ENCODE peak calls at places on chromosome X, in seven cellular contexts. One of them, this sample, is unnamed.

GRCh38 chrX:45261005-45261404 is 60.3 kb upstream of the DIPK2B start:
- DNase-seq in aorta: no peak
- DNase-seq in astrocyte of the spinal cord: no peak
- DNase-seq in Caki2: no peak
- DNase-seq in ovary: no peak
- DNase-seq in heart left ventricle: no peak
- DNase-seq in T1000: no peak
- DNase-seq in this sample: no peak

GRCh38 chrX:110155759-110156158 is 152.8 kb downstream of the TMEM164 start:
- DNase-seq in aorta: no peak
- DNase-seq in astrocyte of the spinal cord: no peak
- DNase-seq in Caki2: no peak
- DNase-seq in ovary: no peak
- DNase-seq in heart left ventricle: no peak
- DNase-seq in T1000: no peak
- DNase-seq in this sample: no peak

GRCh38 chrX:19514791-19515614 is at the start of gene MAP3K15:
- DNase-seq in aorta: no peak
- DNase-seq in astrocyte of the spinal cord: no peak
- DNase-seq in Caki2: peak
- DNase-seq in ovary: peak
- DNase-seq in heart left ventricle: no peak
- DNase-seq in T1000: no peak
- DNase-seq in this sample: peak

GRCh38 chrX:153984351-153985178 is 12.0 kb downstream of the TMEM187 start:
- DNase-seq in aorta: no peak
- DNase-seq in astrocyte of the spinal cord: no peak
- DNase-seq in Caki2: no peak
- DNase-seq in ovary: no peak
- DNase-seq in heart left ventricle: no peak
- DNase-seq in T1000: no peak
- DNase-seq in this sample: no peak

GRCh38 chrX:131671714-131672113 is 127.8 kb downstream of the OR13H1 start:
- DNase-seq in aorta: no peak
- DNase-seq in astrocyte of the spinal cord: no peak
- DNase-seq in Caki2: no peak
- DNase-seq in ovary: peak
- DNase-seq in heart left ventricle: peak
- DNase-seq in T1000: no peak
- DNase-seq in this sample: no peak

GRCh38 chrX:122866527-122866926 is 317.6 kb upstream of the GRIA3 start:
- DNase-seq in aorta: no peak
- DNase-seq in astrocyte of the spinal cord: peak
- DNase-seq in Caki2: peak
- DNase-seq in ovary: no peak
- DNase-seq in heart left ventricle: no peak
- DNase-seq in T1000: no peak
- DNase-seq in this sample: no peak

GRCh38 chrX:109886122-109886761 is 116.7 kb upstream of the TMEM164 start:
- DNase-seq in aorta: no peak
- DNase-seq in astrocyte of the spinal cord: peak
- DNase-seq in Caki2: peak
- DNase-seq in ovary: no peak
- DNase-seq in heart left ventricle: no peak
- DNase-seq in T1000: no peak
- DNase-seq in this sample: peak

GRCh38 chrX:31590581-31591113 is 518.8 kb upstream of the FTHL17 start:
- DNase-seq in aorta: no peak
- DNase-seq in astrocyte of the spinal cord: peak
- DNase-seq in Caki2: peak
- DNase-seq in ovary: no peak
- DNase-seq in heart left ventricle: no peak
- DNase-seq in T1000: no peak
- DNase-seq in this sample: peak

GRCh38 chrX:115582871-115583729 is 22.1 kb downstream of the PLS3 start:
- DNase-seq in aorta: no peak
- DNase-seq in astrocyte of the spinal cord: no peak
- DNase-seq in Caki2: no peak
- DNase-seq in ovary: no peak
- DNase-seq in heart left ventricle: no peak
- DNase-seq in T1000: no peak
- DNase-seq in this sample: no peak

GRCh38 chrX:150352114-150352513 is 11.0 kb upstream of the MAMLD1 start:
- DNase-seq in aorta: no peak
- DNase-seq in astrocyte of the spinal cord: no peak
- DNase-seq in Caki2: no peak
- DNase-seq in ovary: no peak
- DNase-seq in heart left ventricle: no peak
- DNase-seq in T1000: peak
- DNase-seq in this sample: peak

GRCh38 chrX:23394421-23394820 is 59.8 kb downstream of the PTCHD1 start:
- DNase-seq in aorta: no peak
- DNase-seq in astrocyte of the spinal cord: peak
- DNase-seq in Caki2: no peak
- DNase-seq in ovary: no peak
- DNase-seq in heart left ventricle: no peak
- DNase-seq in T1000: no peak
- DNase-seq in this sample: no peak

GRCh38 chrX:133482345-133483041 is 67.2 kb upstream of the GPC4 start:
- DNase-seq in aorta: no peak
- DNase-seq in astrocyte of the spinal cord: peak
- DNase-seq in Caki2: no peak
- DNase-seq in ovary: no peak
- DNase-seq in heart left ventricle: no peak
- DNase-seq in T1000: no peak
- DNase-seq in this sample: no peak

GRCh38 chrX:12997898-12998687 is 23.2 kb downstream of the TMSB4X start:
- DNase-seq in aorta: no peak
- DNase-seq in astrocyte of the spinal cord: no peak
- DNase-seq in Caki2: no peak
- DNase-seq in ovary: no peak
- DNase-seq in heart left ventricle: no peak
- DNase-seq in T1000: no peak
- DNase-seq in this sample: no peak

GRCh38 chrX:13131511-13132137 is 87.2 kb upstream of the FAM9C start:
- DNase-seq in aorta: no peak
- DNase-seq in astrocyte of the spinal cord: no peak
- DNase-seq in Caki2: no peak
- DNase-seq in ovary: no peak
- DNase-seq in heart left ventricle: no peak
- DNase-seq in T1000: no peak
- DNase-seq in this sample: peak

GRCh38 chrX:30513284-30513683 is 64.3 kb downstream of the TASL start:
- DNase-seq in aorta: no peak
- DNase-seq in astrocyte of the spinal cord: no peak
- DNase-seq in Caki2: no peak
- DNase-seq in ovary: no peak
- DNase-seq in heart left ventricle: no peak
- DNase-seq in T1000: no peak
- DNase-seq in this sample: peak

GRCh38 chrX:30830544-30830943 is 58.5 kb downstream of the TAB3 start:
- DNase-seq in aorta: no peak
- DNase-seq in astrocyte of the spinal cord: no peak
- DNase-seq in Caki2: no peak
- DNase-seq in ovary: no peak
- DNase-seq in heart left ventricle: no peak
- DNase-seq in T1000: no peak
- DNase-seq in this sample: no peak

GRCh38 chrX:136711147-136711546 is 63.2 kb downstream of the CD40LG start:
- DNase-seq in aorta: no peak
- DNase-seq in astrocyte of the spinal cord: peak
- DNase-seq in Caki2: peak
- DNase-seq in ovary: peak
- DNase-seq in heart left ventricle: peak
- DNase-seq in T1000: peak
- DNase-seq in this sample: peak

GRCh38 chrX:49838374-49838773 is 9.3 kb downstream of the PAGE4 start:
- DNase-seq in aorta: no peak
- DNase-seq in astrocyte of the spinal cord: peak
- DNase-seq in Caki2: peak
- DNase-seq in ovary: no peak
- DNase-seq in heart left ventricle: no peak
- DNase-seq in T1000: no peak
- DNase-seq in this sample: peak

GRCh38 chrX:155148724-155149537 is 67.3 kb upstream of the VBP1 start:
- DNase-seq in aorta: no peak
- DNase-seq in astrocyte of the spinal cord: peak
- DNase-seq in Caki2: peak
- DNase-seq in ovary: no peak
- DNase-seq in heart left ventricle: no peak
- DNase-seq in T1000: no peak
- DNase-seq in this sample: peak

GRCh38 chrX:118807151-118808017 is 16.2 kb upstream of the ZCCHC12 start:
- DNase-seq in aorta: no peak
- DNase-seq in astrocyte of the spinal cord: peak
- DNase-seq in Caki2: peak
- DNase-seq in ovary: peak
- DNase-seq in heart left ventricle: peak
- DNase-seq in T1000: peak
- DNase-seq in this sample: peak

GRCh38 chrX:138710311-138710791 is 1.2 kb downstream of the FGF13 start:
- DNase-seq in aorta: peak
- DNase-seq in astrocyte of the spinal cord: no peak
- DNase-seq in Caki2: no peak
- DNase-seq in ovary: peak
- DNase-seq in heart left ventricle: peak
- DNase-seq in T1000: no peak
- DNase-seq in this sample: no peak

GRCh38 chrX:117743469-117744251 is 372.9 kb downstream of the KLHL13 start:
- DNase-seq in aorta: no peak
- DNase-seq in astrocyte of the spinal cord: no peak
- DNase-seq in Caki2: peak
- DNase-seq in ovary: no peak
- DNase-seq in heart left ventricle: no peak
- DNase-seq in T1000: no peak
- DNase-seq in this sample: no peak

GRCh38 chrX:47080915-47081236 is 2.6 kb downstream of the RGN start:
- DNase-seq in aorta: no peak
- DNase-seq in astrocyte of the spinal cord: no peak
- DNase-seq in Caki2: no peak
- DNase-seq in ovary: no peak
- DNase-seq in heart left ventricle: no peak
- DNase-seq in T1000: no peak
- DNase-seq in this sample: no peak

GRCh38 chrX:119669424-119670037 is 23.4 kb downstream of the SEPTIN6 start:
- DNase-seq in aorta: no peak
- DNase-seq in astrocyte of the spinal cord: peak
- DNase-seq in Caki2: no peak
- DNase-seq in ovary: no peak
- DNase-seq in heart left ventricle: peak
- DNase-seq in T1000: no peak
- DNase-seq in this sample: no peak

GRCh38 chrX:104039689-104040505 is at the start of gene H2BW2:
- DNase-seq in aorta: no peak
- DNase-seq in astrocyte of the spinal cord: no peak
- DNase-seq in Caki2: no peak
- DNase-seq in ovary: no peak
- DNase-seq in heart left ventricle: no peak
- DNase-seq in T1000: no peak
- DNase-seq in this sample: no peak

GRCh38 chrX:131987252-131987651 is 35.9 kb upstream of the STK26 start:
- DNase-seq in aorta: no peak
- DNase-seq in astrocyte of the spinal cord: no peak
- DNase-seq in Caki2: no peak
- DNase-seq in ovary: no peak
- DNase-seq in heart left ventricle: no peak
- DNase-seq in T1000: no peak
- DNase-seq in this sample: no peak

GRCh38 chrX:135000516-135000915 is 9.7 kb downstream of the SMIM10 start:
- DNase-seq in aorta: no peak
- DNase-seq in astrocyte of the spinal cord: no peak
- DNase-seq in Caki2: no peak
- DNase-seq in ovary: no peak
- DNase-seq in heart left ventricle: no peak
- DNase-seq in T1000: no peak
- DNase-seq in this sample: no peak

GRCh38 chrX:112391313-112391712 is 288.4 kb downstream of the LHFPL1 start:
- DNase-seq in aorta: no peak
- DNase-seq in astrocyte of the spinal cord: no peak
- DNase-seq in Caki2: no peak
- DNase-seq in ovary: no peak
- DNase-seq in heart left ventricle: no peak
- DNase-seq in T1000: no peak
- DNase-seq in this sample: no peak

GRCh38 chrX:85243155-85243554 is 424 bp downstream of the SATL1 start:
- DNase-seq in aorta: no peak
- DNase-seq in astrocyte of the spinal cord: no peak
- DNase-seq in Caki2: peak
- DNase-seq in ovary: no peak
- DNase-seq in heart left ventricle: no peak
- DNase-seq in T1000: no peak
- DNase-seq in this sample: peak

GRCh38 chrX:27823812-27824211 is 16.0 kb downstream of the MAGEB10 start:
- DNase-seq in aorta: no peak
- DNase-seq in astrocyte of the spinal cord: no peak
- DNase-seq in Caki2: no peak
- DNase-seq in ovary: no peak
- DNase-seq in heart left ventricle: no peak
- DNase-seq in T1000: no peak
- DNase-seq in this sample: no peak

GRCh38 chrX:40809210-40809609 is 73.9 kb upstream of the MED14 start:
- DNase-seq in aorta: no peak
- DNase-seq in astrocyte of the spinal cord: peak
- DNase-seq in Caki2: no peak
- DNase-seq in ovary: no peak
- DNase-seq in heart left ventricle: no peak
- DNase-seq in T1000: no peak
- DNase-seq in this sample: no peak

GRCh38 chrX:135931644-135932487 is 38.4 kb downstream of the SAGE1 start:
- DNase-seq in aorta: no peak
- DNase-seq in astrocyte of the spinal cord: peak
- DNase-seq in Caki2: peak
- DNase-seq in ovary: no peak
- DNase-seq in heart left ventricle: peak
- DNase-seq in T1000: no peak
- DNase-seq in this sample: peak

GRCh38 chrX:16931371-16931770 is 15.1 kb upstream of the REPS2 start:
- DNase-seq in aorta: no peak
- DNase-seq in astrocyte of the spinal cord: no peak
- DNase-seq in Caki2: no peak
- DNase-seq in ovary: no peak
- DNase-seq in heart left ventricle: no peak
- DNase-seq in T1000: no peak
- DNase-seq in this sample: no peak

This sample was measured in SW480.